ENCODE peak calls at places on chromosomes 1 and 21, in seven cellular contexts. V is EH; Q is NCI-H226; I is bronchial epithelial cell; W is A172; X is myocyte; C is stimulated activated CD4-positive, alpha-beta T cell treated with anti-CD3 and anti-CD28 coated beads, Interleukin-1b, Interleukin-23, amount 100 ng/mL, for 1 hour. P is an unnamed sample.

GRCh38 chr1:160935527-160936258 is 18.9 kb downstream of the ITLN2 start:
- DNase-seq in V (no peak), Q (no peak), I (no peak), W (no peak), X (peak), C (no peak), P (no peak)

GRCh38 chr1:37556712-37557196 is at the start of gene DNALI1:
- DNase-seq in V (peak), Q (no peak), I (peak), W (no peak), X (peak), C (no peak), P (peak)

GRCh38 chr1:177928194-177928593 is 41.7 kb downstream of the SEC16B start:
- DNase-seq in V (peak), Q (peak), I (peak), W (no peak), X (peak), C (no peak), P (no peak)

GRCh38 chr1:115723756-115724155 is 44.8 kb downstream of the CASQ2 start:
- DNase-seq in V (no peak), Q (no peak), I (no peak), W (no peak), X (no peak), C (no peak), P (no peak)

GRCh38 chr1:39130297-39130696 is 74.2 kb upstream of the MACF1 start:
- DNase-seq in V (peak), Q (peak), I (peak), W (peak), X (peak), C (no peak), P (no peak)

GRCh38 chr1:21299007-21299406 is 8.7 kb upstream of the ECE1 start:
- DNase-seq in V (no peak), Q (no peak), I (peak), W (no peak), X (no peak), C (no peak), P (no peak)

GRCh38 chr21:43597052-43597451 is 62.2 kb downstream of the HSF2BP start:
- DNase-seq in V (peak), Q (peak), I (peak), W (peak), X (peak), C (no peak), P (no peak)

GRCh38 chr1:20884513-20884912 is 97.4 kb upstream of the HP1BP3 start:
- DNase-seq in V (no peak), Q (no peak), I (no peak), W (no peak), X (no peak), C (no peak), P (no peak)

GRCh38 chr1:239511865-239512264 is 125.5 kb downstream of the CHRM3 start:
- DNase-seq in V (no peak), Q (no peak), I (no peak), W (no peak), X (no peak), C (no peak), P (no peak)

GRCh38 chr1:92797297-92797696 is 12.4 kb upstream of the EVI5 start:
- DNase-seq in V (no peak), Q (no peak), I (no peak), W (no peak), X (no peak), C (no peak), P (no peak)